ENCODE peak calls at places on chromosomes 12 and 14, in four cellular contexts. G is mesendoderm, V is aorta, P is choroid plexus epithelial cell. B is an unnamed sample.

GRCh38 chr14:80447396-80447795 is 236.1 kb upstream of the DIO2 start:
- DNase-seq in G (no peak), V (no peak), P (peak; percentile 43), B (peak; percentile 13)

GRCh38 chr12:13941258-13942249 is 39.8 kb downstream of the GRIN2B start:
- DNase-seq in V (no peak), P (peak; percentile 6), G (peak; percentile 91), B (peak; percentile 72)

GRCh38 chr12:33357181-33357580 is 82.4 kb downstream of the SYT10 start:
- DNase-seq in V (no peak), G (no peak), P (no peak), B (no peak)

GRCh38 chr12:116934908-116935698 is 24.4 kb downstream of the FBXW8 start:
- DNase-seq in P (no peak), G (no peak), V (no peak), B (no peak)

GRCh38 chr12:5976711-5977110 is 31.7 kb upstream of the ANO2 start:
- DNase-seq in G (no peak), P (no peak), V (no peak), B (no peak)

GRCh38 chr12:26465419-26466097 is 270.2 kb downstream of the SSPN start:
- DNase-seq in P (peak; percentile 14), G (peak; percentile 42), V (no peak), B (peak; percentile 52)

GRCh38 chr12:124814741-124815613 is 48.7 kb downstream of the SCARB1 start:
- DNase-seq in V (peak; percentile 73), G (no peak), P (peak; percentile 54), B (no peak)

GRCh38 chr12:108666326-108666995 is 32.8 kb upstream of the SELPLG start:
- DNase-seq in V (no peak), G (no peak), P (peak; percentile 53), B (no peak)

GRCh38 chr14:34465069-34465859 is 3.2 kb upstream of the SPTSSA start:
- DNase-seq in V (no peak), G (peak; percentile 55), P (peak; percentile 58), B (peak; percentile 18)

GRCh38 chr12:62332598-62332997 is 72.4 kb downstream of the USP15 start:
- DNase-seq in V (no peak), G (no peak), P (peak; percentile 36), B (peak; percentile 23)

GRCh38 chr14:100199240-100199860 is 39.6 kb upstream of the YY1 start:
- DNase-seq in G (no peak), V (no peak), P (no peak), B (no peak)

GRCh38 chr12:51669996-51670395 is 79.0 kb downstream of the SCN8A start:
- DNase-seq in G (no peak), V (no peak), P (no peak), B (no peak)

GRCh38 chr14:53470351-53471043 is 317.4 kb upstream of the DDHD1 start:
- DNase-seq in G (peak; percentile 52), V (no peak), P (peak; percentile 44), B (no peak)

GRCh38 chr12:2344892-2345291 is 292.1 kb downstream of the CACNA1C start:
- DNase-seq in V (no peak), G (no peak), P (no peak), B (no peak)

GRCh38 chr14:51131516-51131915 is 36.6 kb upstream of the TRIM9 start:
- DNase-seq in G (peak; percentile 33), V (no peak), P (no peak), B (peak; percentile 49)

GRCh38 chr12:30822385-30823139 is 67.8 kb upstream of the CAPRIN2 start:
- DNase-seq in G (peak; percentile 76), P (peak; percentile 55), V (peak; percentile 86), B (no peak)

GRCh38 chr14:61213116-61213720 is 67.9 kb downstream of the TMEM30B start:
- DNase-seq in G (peak; percentile 23), V (no peak), P (peak; percentile 24), B (peak; percentile 59)

GRCh38 chr14:21070083-21070609 is at the start of gene ARHGEF40:
- DNase-seq in G (peak; percentile 63), V (peak; percentile 75), P (peak; percentile 43), B (peak; percentile 30)

GRCh38 chr14:88834883-88835431 is 10.5 kb downstream of the TTC8 start:
- DNase-seq in P (peak; percentile 80), V (no peak), G (no peak), B (peak; percentile 46)

DNA sequence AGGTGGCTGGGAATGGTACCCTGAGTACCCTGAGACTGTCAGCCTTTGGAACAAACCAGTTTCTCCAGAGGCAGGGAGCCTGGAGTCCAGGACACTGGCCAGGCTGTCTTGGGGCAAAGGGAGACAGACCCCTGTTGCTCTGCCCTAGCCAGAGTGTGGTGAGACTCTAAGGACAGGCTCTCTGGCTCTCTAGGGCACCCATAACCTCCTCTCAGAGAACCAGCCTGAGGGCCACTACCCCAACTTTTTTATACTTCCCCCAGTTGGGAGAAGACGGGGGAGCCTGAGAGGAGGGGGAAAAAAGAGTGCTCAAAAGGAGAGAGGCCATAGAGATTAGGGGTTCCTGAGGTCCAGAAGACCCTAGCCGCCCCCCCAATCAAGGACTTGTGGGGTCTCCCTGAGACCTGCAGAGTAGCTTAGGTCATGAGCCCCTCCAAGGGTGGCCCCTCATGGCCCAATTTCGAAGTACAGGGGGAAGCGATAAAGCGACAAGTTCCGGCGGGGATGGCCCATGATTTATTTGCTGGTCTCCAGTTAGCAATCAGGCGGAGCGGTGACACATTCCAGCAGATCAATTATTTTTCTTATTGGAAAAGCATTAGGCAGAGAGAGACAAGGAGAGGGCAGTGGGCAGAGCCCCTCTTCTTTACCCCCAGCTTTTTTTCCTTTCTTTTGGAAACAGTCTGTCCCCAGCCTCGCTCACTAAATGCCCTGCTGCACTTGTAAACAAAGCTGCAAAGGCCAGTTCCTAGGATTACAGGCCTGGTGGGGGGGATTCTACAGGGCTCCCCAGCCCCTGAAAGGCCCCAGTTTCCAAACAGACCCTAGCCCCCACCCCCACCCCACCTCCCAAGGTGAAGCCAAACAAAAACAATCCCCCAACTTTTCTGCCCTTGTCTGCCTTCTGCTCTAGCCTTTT is 1.5 kb downstream of the HOXC8 start:
- DNase-seq in P (no peak), G (no peak), V (peak; percentile 34), B (no peak)
- H3K4me3 ChIP-seq in P (no peak overlapping the region), G (no peak overlapping the region), V (no peak overlapping the region), B (peak overlapping the region; percentile 78)

DNA sequence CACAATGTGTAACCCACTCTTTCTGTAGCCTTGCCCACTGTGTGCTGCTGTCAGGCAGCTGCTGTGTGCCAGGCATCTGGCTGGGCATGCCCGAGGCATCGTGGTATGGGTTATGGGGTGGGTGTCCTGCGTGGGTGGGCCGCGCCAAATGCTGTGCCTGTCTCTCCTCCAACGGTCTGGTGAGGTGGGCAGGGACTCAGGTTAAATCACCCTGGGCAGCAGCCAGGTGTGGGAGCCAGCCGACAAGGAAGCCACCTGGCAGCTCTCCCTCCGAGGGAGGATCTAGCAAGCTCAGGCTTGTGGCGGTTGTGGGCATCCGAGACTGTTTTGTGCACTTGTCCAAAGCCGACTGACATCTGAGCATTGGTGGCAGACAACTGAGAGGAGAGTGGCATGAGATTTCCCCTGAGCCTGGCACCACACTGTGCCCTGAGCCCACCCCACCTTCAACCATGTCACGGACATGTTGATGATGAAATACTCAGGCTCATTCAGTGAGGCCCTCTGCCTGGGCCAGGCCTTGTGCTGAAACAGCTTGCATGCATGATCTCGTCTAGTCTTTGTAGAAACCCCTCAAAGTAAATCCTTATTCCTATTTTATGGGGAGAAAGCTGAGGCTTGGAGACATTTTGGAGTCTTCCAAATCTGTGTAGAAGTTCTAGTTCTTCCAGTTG is 181.8 kb upstream of the MYL2 start:
- DNase-seq in V (no peak), P (no peak), G (no peak), B (no peak)
- H3K4me3 ChIP-seq in V (no peak overlapping the region), P (no peak overlapping the region), G (no peak overlapping the region), B (no peak overlapping the region)

GRCh38 chr14:86153480-86153879 is 623.5 kb downstream of the FLRT2 start:
- DNase-seq in G (peak; percentile 56), P (no peak), V (no peak), B (no peak)
- H3K4me3 ChIP-seq in G (no peak overlapping the region), P (no peak overlapping the region), V (no peak overlapping the region), B (no peak overlapping the region)

DNA sequence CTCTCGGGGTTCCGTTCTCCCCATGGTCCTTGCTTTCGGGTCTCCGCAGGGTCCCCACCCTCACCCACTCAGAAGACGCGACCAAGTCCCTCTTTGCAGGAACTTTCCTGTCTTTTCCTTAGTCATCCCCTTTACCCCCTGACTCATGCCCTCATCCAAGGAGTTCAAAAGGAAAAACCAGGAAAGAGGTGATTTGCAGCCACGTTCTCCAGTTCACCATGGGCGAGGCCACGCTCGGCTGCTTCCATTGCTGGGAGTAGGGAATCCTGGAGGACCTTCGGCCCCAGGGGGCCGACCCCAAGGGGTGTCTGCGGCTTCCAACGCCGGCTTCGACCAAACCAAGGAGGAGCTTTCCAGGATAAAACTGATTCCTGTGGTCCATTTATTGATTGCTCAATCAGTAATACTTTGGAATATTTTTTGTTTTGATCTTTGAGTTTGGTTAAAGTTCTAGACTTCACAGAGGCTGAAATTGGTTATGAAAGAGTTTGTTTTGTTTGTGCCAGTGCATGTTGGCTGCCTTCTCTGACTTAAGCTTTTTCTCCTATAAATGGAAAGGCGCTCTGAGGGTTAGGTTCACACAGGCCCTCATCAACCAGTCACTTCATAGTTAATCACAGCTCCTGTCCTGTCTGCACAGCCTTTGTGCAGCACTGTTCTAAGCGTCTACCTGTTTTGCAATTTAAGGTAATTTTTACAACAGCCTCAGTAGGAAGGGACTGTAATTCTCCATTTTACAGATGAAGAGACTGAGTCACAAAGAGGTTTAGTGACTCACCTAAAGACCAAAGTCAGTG is 827 bp downstream of the ALDH2 start:
- DNase-seq in G (peak; percentile 63), P (peak; percentile 23), V (no peak), B (no peak)
- H3K4me3 ChIP-seq in G (peak overlapping the region; percentile 90), P (peak overlapping the region; percentile 61), V (peak overlapping the region; percentile 51), B (peak overlapping the region; percentile 56)

DNA sequence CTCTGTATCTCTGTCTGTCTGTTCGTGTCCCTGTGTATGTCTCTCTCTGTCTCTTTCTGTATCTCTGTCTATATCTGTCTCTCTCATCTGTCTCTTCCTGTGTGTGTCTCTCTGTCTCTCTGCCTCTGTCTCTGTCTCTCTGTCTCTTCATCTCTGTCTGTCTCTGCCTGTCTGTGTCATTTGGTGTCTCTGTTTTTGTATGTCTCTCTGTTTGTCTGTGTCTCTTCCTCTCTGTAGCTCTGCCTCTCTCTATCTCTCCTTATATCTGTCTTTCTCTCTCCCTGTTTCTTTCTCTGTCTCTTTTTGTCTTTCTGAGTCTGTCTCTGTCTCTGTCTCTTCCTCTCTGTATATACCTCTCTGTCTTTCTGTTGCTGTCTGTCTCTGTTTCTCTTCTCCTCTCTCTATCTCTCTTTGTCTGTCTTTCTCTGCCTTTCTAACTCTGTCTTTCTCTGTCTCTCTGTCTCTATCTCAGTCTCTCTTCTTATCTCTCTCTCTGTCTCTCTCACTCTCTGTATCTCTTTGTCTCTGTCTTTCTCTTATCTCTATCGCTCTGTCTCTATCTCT is 50.2 kb downstream of the TMEM121 start:
- DNase-seq in V (no peak), G (no peak), P (no peak), B (no peak)
- H3K4me3 ChIP-seq in V (no peak overlapping the region), G (no peak overlapping the region), P (no peak overlapping the region), B (no peak overlapping the region)

GRCh38 chr14:90341784-90342183 is 10.0 kb upstream of the NRDE2 start:
- DNase-seq in P (no peak), G (no peak), V (no peak), B (no peak)
- H3K4me3 ChIP-seq in P (no peak overlapping the region), G (no peak overlapping the region), V (no peak overlapping the region), B (no peak overlapping the region)

GRCh38 chr12:89355243-89356068 is 3.2 kb upstream of the DUSP6 start:
- DNase-seq in V (no peak), G (peak; percentile 23), P (peak; percentile 20), B (no peak)

GRCh38 chr12:89353188-89353822 is 1.0 kb upstream of the DUSP6 start:
- DNase-seq in V (peak; percentile 87), G (peak; percentile 95), P (peak; percentile 77), B (peak; percentile 67)

GRCh38 chr12:89353823-89354629 is 1.7 kb upstream of the DUSP6 start:
- DNase-seq in P (peak; percentile 63), V (peak; percentile 86), G (peak; percentile 96), B (peak; percentile 86)

GRCh38 chr12:89356069-89356665 is 3.9 kb upstream of the DUSP6 start:
- DNase-seq in G (peak; percentile 55), P (no peak), V (no peak), B (no peak)

GRCh38 chr12:89354630-89354931 is 2.3 kb upstream of the DUSP6 start:
- DNase-seq in G (peak; percentile 79), V (no peak), P (peak; percentile 19), B (no peak)
- H3K4me3 ChIP-seq in G (peak overlapping the region; percentile 31), V (peak overlapping the region; percentile 36), P (peak overlapping the region; percentile 94), B (peak overlapping the region; percentile 77)